ENCODE peak calls at places on chromosomes 4 and X, in ten cellular contexts. P is fibroblast of mammary gland; N is LoVo; M is PC-9; R is stimulated activated CD4-positive, alpha-beta T cell treated with anti-CD3 and anti-CD28 coated beads, Interleukin-2, amount 100 ng/mL, for 24 hours; O is T-cell; Q is head of caudate nucleus; Z is choroid plexus epithelial cell; J is DMS 273 treated with DMSO at 0.1 percent for 48 hours; X is cardiac fibroblast. E is an unnamed sample.

GRCh38 chr4:75584067-75584466 is 28.2 kb downstream of the ODAPH start:
- DNase-seq in P (no peak), O (no peak), N (no peak), J (no peak), Q (no peak), Z (peak; percentile 26), X (peak; percentile 3), R (no peak), M (no peak), E (no peak)

GRCh38 chr4:52241916-52242315 is 190.8 kb downstream of the SPATA18 start:
- DNase-seq in Z (no peak), X (no peak), R (no peak), Q (no peak), M (peak; percentile 78), J (no peak), N (no peak), P (no peak), O (no peak), E (no peak)

GRCh38 chr4:20430555-20430954 is 178.8 kb downstream of the SLIT2 start:
- DNase-seq in N (no peak), R (no peak), M (no peak), X (peak; percentile 44), Q (no peak), O (no peak), J (no peak), P (peak; percentile 66), Z (peak; percentile 66), E (no peak)

GRCh38 chr4:56050584-56050983 is 101.8 kb downstream of the CEP135 start:
- DNase-seq in R (no peak), Q (no peak), M (no peak), P (no peak), N (no peak), Z (no peak), O (no peak), J (no peak), X (no peak), E (no peak)

GRCh38 chrX:66622209-66622608 is 16.7 kb downstream of the EDA2R start:
- DNase-seq in N (no peak), M (no peak), R (no peak), J (no peak), O (no peak), P (peak; percentile 48), Q (no peak), Z (no peak), X (peak; percentile 15), E (no peak)

GRCh38 chr4:186689476-186689875 is 34.2 kb downstream of the FAT1 start:
- DNase-seq in Z (no peak), M (no peak), X (no peak), N (no peak), O (no peak), Q (no peak), R (no peak), P (no peak), J (no peak), E (no peak)

GRCh38 chr4:4384837-4385236 is 2.1 kb upstream of the NSG1 start:
- DNase-seq in R (no peak), Q (no peak), O (no peak), P (peak; percentile 26), Z (peak; percentile 32), X (peak; percentile 41), J (no peak), N (no peak), M (no peak), E (no peak)

GRCh38 chrX:44082829-44083228 is 109.6 kb upstream of the NDP start:
- DNase-seq in M (no peak), O (no peak), P (no peak), Z (no peak), Q (no peak), J (no peak), R (no peak), X (no peak), N (no peak), E (no peak)

GRCh38 chr4:71113294-71113693 is 119.8 kb downstream of the DCK start:
- DNase-seq in M (no peak), N (no peak), X (no peak), P (no peak), R (no peak), Q (no peak), J (no peak), O (no peak), Z (no peak), E (no peak)

GRCh38 chr4:117429506-117429905 is 344.1 kb upstream of the TRAM1L1 start:
- DNase-seq in R (no peak), P (no peak), J (no peak), Z (no peak), X (no peak), M (no peak), O (no peak), Q (no peak), N (no peak), E (no peak)

GRCh38 chr4:6374575-6374974 is 97.8 kb downstream of the PPP2R2C start:
- DNase-seq in P (no peak), J (no peak), R (no peak), O (no peak), Q (no peak), N (no peak), M (no peak), X (no peak), Z (no peak), E (no peak)

GRCh38 chr4:108799335-108799734 is 36.5 kb upstream of the ETNPPL start:
- DNase-seq in P (no peak), Z (no peak), X (no peak), O (no peak), N (no peak), R (no peak), Q (no peak), J (no peak), M (no peak), E (no peak)

GRCh38 chr4:80026080-80026479 is 46.9 kb downstream of the ANTXR2 start:
- DNase-seq in N (no peak), X (no peak), P (no peak), Q (no peak), Z (no peak), O (no peak), M (no peak), J (no peak), R (no peak), E (no peak)

GRCh38 chr4:153731239-153731638 is 28.6 kb downstream of the RNF175 start:
- DNase-seq in Z (peak; percentile 47), P (peak; percentile 97), J (no peak), O (no peak), R (no peak), X (peak; percentile 86), Q (no peak), N (no peak), M (no peak), E (no peak)

GRCh38 chr4:1644906-1645657 is 39.0 kb downstream of the FAM53A start:
- DNase-seq in Q (peak; percentile 82), P (peak; percentile 5), M (no peak), R (no peak), Z (peak; percentile 59), O (no peak), N (no peak), X (peak; percentile 18), J (no peak), E (no peak)

GRCh38 chr4:143352052-143352451 is 15.4 kb downstream of the GAB1 start:
- DNase-seq in Z (no peak), N (peak; percentile 59), R (no peak), X (peak; percentile 36), J (no peak), M (peak; percentile 75), P (peak; percentile 23), Q (no peak), O (no peak), E (no peak)

GRCh38 chr4:45795165-45795564 is 328.7 kb downstream of the GABRG1 start:
- DNase-seq in N (no peak), J (no peak), Z (no peak), M (no peak), R (no peak), X (no peak), Q (no peak), P (no peak), O (no peak), E (no peak)

GRCh38 chr4:153116101-153116680 is 88.1 kb upstream of the TRIM2 start:
- DNase-seq in Z (no peak), R (no peak), J (no peak), Q (no peak), M (no peak), N (no peak), X (no peak), P (no peak), O (peak; percentile 70), E (no peak)

GRCh38 chr4:175779081-175779620 is 32.9 kb downstream of the GPM6A start:
- DNase-seq in P (no peak), M (no peak), X (no peak), O (no peak), Q (no peak), Z (no peak), N (no peak), J (no peak), R (no peak), E (no peak)

GRCh38 chr4:87950516-87950915 is 25.0 kb upstream of the SPP1 start:
- DNase-seq in N (no peak), X (no peak), Z (no peak), O (no peak), P (no peak), M (no peak), Q (no peak), R (no peak), J (no peak), E (no peak)

GRCh38 chr4:81756973-81757372 is 285.3 kb upstream of the RASGEF1B start:
- DNase-seq in J (no peak), N (no peak), X (no peak), Q (no peak), Z (no peak), M (no peak), R (no peak), O (no peak), P (no peak), E (no peak)

GRCh38 chr4:140096921-140097320 is 57.1 kb downstream of the MAML3 start:
- DNase-seq in M (no peak), O (no peak), N (no peak), X (peak; percentile 67), R (no peak), Z (peak; percentile 41), Q (no peak), J (no peak), P (peak; percentile 52), E (no peak)

GRCh38 chrX:39152106-39152649 is 350.9 kb downstream of the MID1IP1 start:
- DNase-seq in N (no peak), J (peak; percentile 22), R (peak; percentile 44), X (peak; percentile 11), Z (peak; percentile 4), Q (peak; percentile 40), M (no peak), O (peak; percentile 28), P (peak; percentile 16), E (no peak)

GRCh38 chr4:76683154-76683553 is 214.8 kb downstream of the SOWAHB start:
- DNase-seq in J (no peak), N (no peak), O (no peak), Q (no peak), P (no peak), Z (no peak), R (no peak), X (no peak), M (no peak), E (no peak)